ENCODE peak calls at places on chromosomes 11 and 22, in seven cellular contexts. One of them, this sample, is unnamed. For H3K4me1, the result is how much of the 10 kb centered on the place peaks cover.

GRCh38 chr11:76578655-76579046 is 91.9 kb downstream of the LRRC32 start:
- DNase-seq in H1: no peak
- DNase-seq in transverse colon: no peak
- DNase-seq in stomach: no peak
- DNase-seq in breast epithelium: no peak
- DNase-seq in upper lobe of left lung: no peak
- DNase-seq in suprapubic skin: no peak
- DNase-seq in this sample: no peak

GRCh38 chr22:41252365-41252764 is 11.6 kb upstream of the CHADL start:
- DNase-seq in H1: no peak
- DNase-seq in transverse colon: no peak
- DNase-seq in stomach: no peak
- DNase-seq in breast epithelium: no peak
- DNase-seq in upper lobe of left lung: no peak
- DNase-seq in suprapubic skin: no peak
- DNase-seq in this sample: no peak

GRCh38 chr11:75813622-75814039 is 1.4 kb upstream of the UVRAG start:
- DNase-seq in H1: no peak
- DNase-seq in transverse colon: no peak
- DNase-seq in stomach: no peak
- DNase-seq in breast epithelium: no peak
- DNase-seq in upper lobe of left lung: no peak
- DNase-seq in suprapubic skin: no peak
- DNase-seq in this sample: no peak

GRCh38 chr22:50148991-50149721 is 21.4 kb upstream of the PANX2 start:
- DNase-seq in H1: peak
- DNase-seq in transverse colon: peak
- DNase-seq in stomach: peak
- DNase-seq in breast epithelium: no peak
- DNase-seq in upper lobe of left lung: peak
- DNase-seq in suprapubic skin: no peak
- DNase-seq in this sample: peak

GRCh38 chr11:44943118-44943517 is 7.6 kb downstream of the TP53I11 start:
- DNase-seq in H1: no peak
- DNase-seq in transverse colon: peak
- DNase-seq in stomach: peak
- DNase-seq in breast epithelium: no peak
- DNase-seq in upper lobe of left lung: no peak
- DNase-seq in suprapubic skin: no peak
- DNase-seq in this sample: no peak

GRCh38 chr22:26174280-26174679 is 5.0 kb downstream of the SEZ6L start:
- DNase-seq in H1: peak
- DNase-seq in transverse colon: no peak
- DNase-seq in stomach: no peak
- DNase-seq in breast epithelium: no peak
- DNase-seq in upper lobe of left lung: no peak
- DNase-seq in suprapubic skin: peak
- DNase-seq in this sample: no peak

GRCh38 chr11:70490723-70491558 is 92.6 kb downstream of the CTTN start:
- DNase-seq in H1: no peak
- DNase-seq in transverse colon: no peak
- DNase-seq in stomach: no peak
- DNase-seq in breast epithelium: peak
- DNase-seq in upper lobe of left lung: no peak
- DNase-seq in suprapubic skin: no peak
- DNase-seq in this sample: no peak

GRCh38 chr11:129234978-129235377 is 42.9 kb upstream of the ARHGAP32 start:
- DNase-seq in H1: no peak
- DNase-seq in transverse colon: no peak
- DNase-seq in stomach: no peak
- DNase-seq in breast epithelium: no peak
- DNase-seq in upper lobe of left lung: no peak
- DNase-seq in suprapubic skin: no peak
- DNase-seq in this sample: no peak

GRCh38 chr11:117570701-117571100 is 226.3 kb downstream of the DSCAML1 start:
- DNase-seq in H1: no peak
- DNase-seq in transverse colon: no peak
- DNase-seq in stomach: no peak
- DNase-seq in breast epithelium: peak
- DNase-seq in upper lobe of left lung: no peak
- DNase-seq in suprapubic skin: no peak
- DNase-seq in this sample: no peak

GRCh38 chr22:43378011-43378704 is 33.7 kb upstream of the MPPED1 start:
- DNase-seq in H1: no peak
- DNase-seq in transverse colon: peak
- DNase-seq in stomach: peak
- DNase-seq in breast epithelium: no peak
- DNase-seq in upper lobe of left lung: no peak
- DNase-seq in suprapubic skin: no peak
- DNase-seq in this sample: no peak

GRCh38 chr11:117071344-117071787 is 26.9 kb downstream of the SIK3 start:
- DNase-seq in H1: no peak
- DNase-seq in transverse colon: peak
- DNase-seq in stomach: peak
- DNase-seq in breast epithelium: peak
- DNase-seq in upper lobe of left lung: no peak
- DNase-seq in suprapubic skin: no peak
- DNase-seq in this sample: peak

GRCh38 chr11:16606784-16607674 is 131.4 kb upstream of the C11orf58 start:
- DNase-seq in H1: peak
- DNase-seq in transverse colon: peak
- DNase-seq in stomach: peak
- DNase-seq in breast epithelium: no peak
- DNase-seq in upper lobe of left lung: peak
- DNase-seq in suprapubic skin: no peak
- DNase-seq in this sample: peak

GRCh38 chr11:65434667-65435179 is 12.1 kb downstream of the NEAT1 start:
- DNase-seq in H1: no peak
- DNase-seq in transverse colon: peak
- DNase-seq in stomach: no peak
- DNase-seq in breast epithelium: no peak
- DNase-seq in upper lobe of left lung: no peak
- DNase-seq in suprapubic skin: no peak
- DNase-seq in this sample: no peak

GRCh38 chr22:27973851-27974250 is 54.8 kb upstream of the PITPNB start:
- DNase-seq in H1: no peak
- DNase-seq in transverse colon: no peak
- DNase-seq in stomach: no peak
- DNase-seq in breast epithelium: no peak
- DNase-seq in upper lobe of left lung: no peak
- DNase-seq in suprapubic skin: no peak
- DNase-seq in this sample: no peak

GRCh38 chr22:22355233-22355834 is 110.7 kb downstream of the VPREB1 start:
- DNase-seq in H1: no peak
- DNase-seq in transverse colon: no peak
- DNase-seq in stomach: no peak
- DNase-seq in breast epithelium: no peak
- DNase-seq in upper lobe of left lung: peak
- DNase-seq in suprapubic skin: no peak
- DNase-seq in this sample: no peak

GRCh38 chr11:76234704-76235232 is 28.5 kb upstream of the WNT11 start:
- DNase-seq in H1: peak
- DNase-seq in transverse colon: no peak
- DNase-seq in stomach: peak
- DNase-seq in breast epithelium: no peak
- DNase-seq in upper lobe of left lung: peak
- DNase-seq in suprapubic skin: no peak
- DNase-seq in this sample: no peak

GRCh38 chr22:44632823-44633478 is 69.1 kb upstream of the PRR5 start:
- DNase-seq in H1: no peak
- DNase-seq in transverse colon: no peak
- DNase-seq in stomach: no peak
- DNase-seq in breast epithelium: no peak
- DNase-seq in upper lobe of left lung: no peak
- DNase-seq in suprapubic skin: no peak
- DNase-seq in this sample: no peak

DNA sequence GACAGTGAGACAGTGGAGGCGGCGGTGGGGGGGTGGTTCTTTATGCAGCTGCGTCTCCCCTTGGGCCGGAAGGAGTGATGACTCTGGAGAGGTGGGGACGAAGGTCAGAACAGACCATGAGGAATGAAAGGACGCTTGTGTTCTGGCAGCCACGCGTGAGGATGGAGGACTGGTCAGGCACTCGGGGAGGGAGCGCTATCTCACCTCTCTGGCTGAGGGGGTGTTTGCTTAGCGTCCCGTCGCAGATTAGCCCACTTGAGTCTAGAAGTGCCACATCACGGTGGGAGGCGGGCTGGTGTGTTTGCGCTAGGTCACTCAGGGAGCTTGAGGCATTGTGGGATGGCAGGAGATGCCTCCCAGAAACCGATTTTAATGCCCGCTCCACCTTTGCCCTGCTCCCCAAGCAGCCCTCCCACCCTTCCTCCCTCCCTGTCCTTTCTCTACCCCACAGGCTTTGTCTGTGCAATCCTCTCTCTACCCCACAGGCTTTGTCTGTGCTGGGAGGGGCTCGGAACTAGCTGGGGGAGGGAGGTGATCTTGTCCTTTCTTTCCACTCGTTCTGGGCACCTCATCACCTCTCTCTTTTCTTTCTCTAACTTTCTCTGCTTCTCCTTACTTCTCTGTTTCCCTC is 97.8 kb downstream of the PKNOX2 start:
- DNase-seq in H1: no peak
- DNase-seq in transverse colon: no peak
- DNase-seq in stomach: no peak
- DNase-seq in breast epithelium: no peak
- DNase-seq in upper lobe of left lung: no peak
- DNase-seq in suprapubic skin: no peak
- DNase-seq in this sample: no peak
- H3K4me1 ChIP-seq in H1: under half
- H3K4me1 ChIP-seq in transverse colon: under half
- H3K4me1 ChIP-seq in stomach: under half
- H3K4me1 ChIP-seq in breast epithelium: under half
- H3K4me1 ChIP-seq in upper lobe of left lung: under half
- H3K4me1 ChIP-seq in suprapubic skin: under half
- H3K4me1 ChIP-seq in this sample: under half

DNA sequence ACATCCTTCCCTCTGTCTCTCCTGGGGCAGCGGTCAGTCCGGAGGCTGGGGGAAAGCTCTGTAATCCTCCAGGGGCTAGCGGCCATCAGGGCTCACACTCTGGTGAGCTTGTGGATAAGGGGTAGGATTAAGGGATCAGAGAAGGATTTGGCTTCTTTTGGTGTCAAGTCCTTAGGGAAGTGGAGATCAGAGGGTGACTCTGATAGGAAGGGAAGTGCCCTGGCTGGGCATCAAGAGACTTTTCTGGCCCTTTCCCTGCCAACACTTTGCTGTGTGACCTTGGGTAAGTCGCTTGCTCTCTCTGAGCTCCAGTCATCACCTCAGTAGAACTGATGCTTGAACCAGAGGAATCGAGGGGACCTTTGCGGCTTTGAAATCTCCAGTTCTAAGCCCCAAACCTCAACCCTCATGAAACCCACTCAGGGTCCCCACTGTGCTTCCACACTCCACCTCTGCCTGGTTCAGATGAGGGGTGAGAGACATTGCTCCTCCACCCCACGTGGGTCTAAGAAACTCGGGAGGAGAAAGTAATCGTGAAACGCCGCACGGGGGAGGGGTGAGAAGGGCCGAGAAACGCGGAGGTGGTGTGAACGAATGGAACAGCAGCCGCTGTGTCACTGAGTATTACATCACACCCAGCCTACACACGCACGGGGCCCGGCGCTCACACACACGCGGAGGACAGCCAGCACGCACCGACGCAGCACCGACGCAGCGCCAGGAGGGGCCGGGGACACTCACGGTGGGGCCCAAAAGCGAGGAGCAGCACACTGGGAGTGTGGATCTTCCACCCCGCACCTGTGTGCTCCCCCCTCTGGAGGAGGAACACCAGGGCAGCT is 4.2 kb downstream of the RTN4RL2 start:
- DNase-seq in H1: no peak
- DNase-seq in transverse colon: no peak
- DNase-seq in stomach: no peak
- DNase-seq in breast epithelium: no peak
- DNase-seq in upper lobe of left lung: peak
- DNase-seq in suprapubic skin: no peak
- DNase-seq in this sample: no peak
- TF ChIP-seq POLR2AphosphoS5 in H1: no peak
- TF ChIP-seq POLR2AphosphoS5 in transverse colon: no peak
- TF ChIP-seq POLR2AphosphoS5 in stomach: no peak
- TF ChIP-seq POLR2AphosphoS5 in breast epithelium: no peak
- TF ChIP-seq POLR2AphosphoS5 in upper lobe of left lung: no peak
- TF ChIP-seq POLR2AphosphoS5 in suprapubic skin: no peak
- TF ChIP-seq POLR2AphosphoS5 in this sample: no peak

GRCh38 chr11:60197442-60197841 is 14.6 kb upstream of the MS4A6A start:
- DNase-seq in H1: no peak
- DNase-seq in transverse colon: no peak
- DNase-seq in stomach: no peak
- DNase-seq in breast epithelium: no peak
- DNase-seq in upper lobe of left lung: no peak
- DNase-seq in suprapubic skin: no peak
- DNase-seq in this sample: no peak

GRCh38 chr11:60195923-60196368 is 13.1 kb upstream of the MS4A6A start:
- DNase-seq in H1: no peak
- DNase-seq in transverse colon: no peak
- DNase-seq in stomach: no peak
- DNase-seq in breast epithelium: no peak
- DNase-seq in upper lobe of left lung: no peak
- DNase-seq in suprapubic skin: no peak
- DNase-seq in this sample: no peak

GRCh38 chr11:60194511-60194910 is 11.6 kb upstream of the MS4A6A start:
- DNase-seq in H1: no peak
- DNase-seq in transverse colon: no peak
- DNase-seq in stomach: no peak
- DNase-seq in breast epithelium: no peak
- DNase-seq in upper lobe of left lung: no peak
- DNase-seq in suprapubic skin: no peak
- DNase-seq in this sample: no peak

DNA sequence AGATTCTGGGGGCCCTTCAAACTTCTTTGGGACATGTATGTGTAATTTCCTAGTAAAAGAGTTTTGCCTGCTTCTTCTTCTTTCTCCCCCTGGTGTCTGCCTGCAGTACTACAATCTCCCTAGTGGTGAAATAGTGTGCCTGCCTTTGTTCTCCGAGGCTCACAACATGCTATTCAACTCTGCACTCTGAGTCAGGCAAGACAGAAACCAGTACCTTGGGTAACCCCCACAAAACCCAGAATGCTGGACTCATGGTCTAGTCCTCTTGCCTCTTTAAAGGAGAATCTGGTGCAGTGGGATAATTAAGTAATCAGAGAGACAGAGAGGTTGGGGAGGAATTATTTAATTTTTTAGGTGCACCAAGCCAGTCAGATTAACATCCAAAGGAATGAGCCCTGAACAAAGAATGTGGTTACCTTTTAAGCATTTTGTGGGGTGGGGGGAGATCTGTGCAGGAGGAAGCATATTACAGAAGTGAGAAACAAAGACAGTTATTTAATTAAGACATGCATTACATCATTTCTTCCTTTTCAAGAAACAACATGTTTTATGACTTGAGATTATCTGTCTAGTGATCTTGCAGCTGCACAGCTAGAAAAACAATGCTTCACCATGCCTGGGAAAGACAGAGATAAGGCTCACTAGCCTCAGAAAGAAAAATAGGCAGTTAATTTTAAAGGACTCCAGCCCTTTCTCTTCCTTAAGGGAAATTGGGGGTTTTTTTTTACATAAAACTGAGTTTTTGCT is 11.0 kb upstream of the MS4A6A start:
- DNase-seq in H1: peak
- DNase-seq in transverse colon: peak
- DNase-seq in stomach: peak
- DNase-seq in breast epithelium: no peak
- DNase-seq in upper lobe of left lung: no peak
- DNase-seq in suprapubic skin: no peak
- DNase-seq in this sample: no peak
- TF ChIP-seq POLR2A in H1: no peak
- TF ChIP-seq POLR2A in transverse colon: no peak
- TF ChIP-seq POLR2A in stomach: no peak
- TF ChIP-seq POLR2A in breast epithelium: no peak
- TF ChIP-seq POLR2A in upper lobe of left lung: no peak
- TF ChIP-seq POLR2A in suprapubic skin: no peak
- TF ChIP-seq POLR2A in this sample: no peak

GRCh38 chr11:90912631-90913030 is 689.8 kb upstream of the CHORDC1 start:
- DNase-seq in H1: no peak
- DNase-seq in transverse colon: no peak
- DNase-seq in stomach: no peak
- DNase-seq in breast epithelium: no peak
- DNase-seq in upper lobe of left lung: no peak
- DNase-seq in suprapubic skin: no peak
- DNase-seq in this sample: no peak
- H3K4me1 ChIP-seq in H1: under half
- H3K4me1 ChIP-seq in transverse colon: under half
- H3K4me1 ChIP-seq in stomach: under half
- H3K4me1 ChIP-seq in breast epithelium: under half
- H3K4me1 ChIP-seq in upper lobe of left lung: under half
- H3K4me1 ChIP-seq in suprapubic skin: under half
- H3K4me1 ChIP-seq in this sample: under half

This sample was measured in prostate gland.